ENCODE peak calls at places on chromosomes 4 and X, in seven cellular contexts. One of them, this sample, is unnamed.

GRCh38 chrX:39886282-39886681 is 211.5 kb downstream of the BCOR start:
- DNase-seq in trophoblast cell: no peak
- DNase-seq in H1: no peak
- DNase-seq in mesenchymal stem cell: no peak
- DNase-seq in neuronal stem cell: no peak
- DNase-seq in mesendoderm: no peak
- DNase-seq in IMR-90: no peak
- DNase-seq in this sample: no peak

GRCh38 chrX:93428497-93428896 is 244.9 kb downstream of the NAP1L3 start:
- DNase-seq in H1: no peak
- DNase-seq in mesenchymal stem cell: no peak
- DNase-seq in mesendoderm: no peak
- DNase-seq in neuronal stem cell: no peak
- DNase-seq in IMR-90: no peak
- DNase-seq in trophoblast cell: no peak
- DNase-seq in this sample: no peak

GRCh38 chr4:78022517-78022916 is 34.6 kb upstream of the FRAS1 start:
- DNase-seq in mesenchymal stem cell: no peak
- DNase-seq in neuronal stem cell: no peak
- DNase-seq in H1: no peak
- DNase-seq in mesendoderm: no peak
- DNase-seq in trophoblast cell: no peak
- DNase-seq in IMR-90: no peak
- DNase-seq in this sample: no peak

GRCh38 chrX:87805829-87806490 is 288.4 kb downstream of the KLHL4 start:
- DNase-seq in neuronal stem cell: no peak
- DNase-seq in trophoblast cell: no peak
- DNase-seq in mesendoderm: peak
- DNase-seq in IMR-90: no peak
- DNase-seq in mesenchymal stem cell: peak
- DNase-seq in H1: no peak
- DNase-seq in this sample: no peak

GRCh38 chr4:99979872-99980271 is 29.8 kb upstream of the H2AZ1 start:
- DNase-seq in mesenchymal stem cell: peak
- DNase-seq in IMR-90: peak
- DNase-seq in H1: no peak
- DNase-seq in trophoblast cell: no peak
- DNase-seq in mesendoderm: no peak
- DNase-seq in neuronal stem cell: no peak
- DNase-seq in this sample: no peak

GRCh38 chrX:13374364-13374763 is 54.5 kb upstream of the ATXN3L start:
- DNase-seq in H1: no peak
- DNase-seq in mesendoderm: no peak
- DNase-seq in mesenchymal stem cell: no peak
- DNase-seq in IMR-90: no peak
- DNase-seq in trophoblast cell: no peak
- DNase-seq in neuronal stem cell: no peak
- DNase-seq in this sample: no peak

GRCh38 chrX:14064632-14065432 is 35.1 kb upstream of the GEMIN8 start:
- DNase-seq in mesenchymal stem cell: peak
- DNase-seq in trophoblast cell: no peak
- DNase-seq in neuronal stem cell: no peak
- DNase-seq in H1: no peak
- DNase-seq in IMR-90: peak
- DNase-seq in mesendoderm: peak
- DNase-seq in this sample: no peak

GRCh38 chr4:188869581-188869980 is 730.3 kb downstream of the TRIML1 start:
- DNase-seq in mesenchymal stem cell: no peak
- DNase-seq in H1: no peak
- DNase-seq in neuronal stem cell: no peak
- DNase-seq in trophoblast cell: no peak
- DNase-seq in mesendoderm: no peak
- DNase-seq in IMR-90: peak
- DNase-seq in this sample: no peak

GRCh38 chrX:115226929-115227328 is 7.0 kb downstream of the LRCH2 start:
- DNase-seq in H1: no peak
- DNase-seq in mesendoderm: peak
- DNase-seq in mesenchymal stem cell: peak
- DNase-seq in IMR-90: peak
- DNase-seq in trophoblast cell: no peak
- DNase-seq in neuronal stem cell: peak
- DNase-seq in this sample: peak

GRCh38 chr4:16731776-16732380 is 166.6 kb downstream of the LDB2 start:
- DNase-seq in neuronal stem cell: no peak
- DNase-seq in H1: no peak
- DNase-seq in trophoblast cell: no peak
- DNase-seq in mesendoderm: peak
- DNase-seq in IMR-90: no peak
- DNase-seq in mesenchymal stem cell: no peak
- DNase-seq in this sample: no peak

GRCh38 chrX:68454476-68455150 is 21.3 kb upstream of the OPHN1 start:
- DNase-seq in trophoblast cell: no peak
- DNase-seq in mesenchymal stem cell: no peak
- DNase-seq in IMR-90: no peak
- DNase-seq in mesendoderm: peak
- DNase-seq in H1: no peak
- DNase-seq in neuronal stem cell: no peak
- DNase-seq in this sample: no peak

GRCh38 chrX:154030266-154030665 is 10.6 kb upstream of the IRAK1 start:
- DNase-seq in trophoblast cell: no peak
- DNase-seq in mesenchymal stem cell: no peak
- DNase-seq in IMR-90: no peak
- DNase-seq in mesendoderm: no peak
- DNase-seq in neuronal stem cell: no peak
- DNase-seq in H1: no peak
- DNase-seq in this sample: no peak

GRCh38 chr4:174041555-174042110 is 241.8 kb downstream of the FBXO8 start:
- DNase-seq in mesenchymal stem cell: no peak
- DNase-seq in H1: no peak
- DNase-seq in trophoblast cell: no peak
- DNase-seq in neuronal stem cell: peak
- DNase-seq in mesendoderm: no peak
- DNase-seq in IMR-90: no peak
- DNase-seq in this sample: no peak

GRCh38 chr4:27079056-27079455 is 218.4 kb downstream of the STIM2 start:
- DNase-seq in IMR-90: no peak
- DNase-seq in H1: no peak
- DNase-seq in neuronal stem cell: no peak
- DNase-seq in mesenchymal stem cell: no peak
- DNase-seq in mesendoderm: no peak
- DNase-seq in trophoblast cell: no peak
- DNase-seq in this sample: no peak

GRCh38 chr4:122827258-122827887 is 742 bp downstream of the FGF2 start:
- DNase-seq in IMR-90: peak
- DNase-seq in H1: no peak
- DNase-seq in mesenchymal stem cell: peak
- DNase-seq in neuronal stem cell: peak
- DNase-seq in mesendoderm: peak
- DNase-seq in trophoblast cell: no peak
- DNase-seq in this sample: no peak

GRCh38 chr4:53716011-53716410 is 124.7 kb upstream of the LNX1 start:
- DNase-seq in neuronal stem cell: no peak
- DNase-seq in IMR-90: peak
- DNase-seq in mesenchymal stem cell: peak
- DNase-seq in H1: no peak
- DNase-seq in trophoblast cell: no peak
- DNase-seq in mesendoderm: no peak
- DNase-seq in this sample: no peak

GRCh38 chr4:8117278-8117682 is 41.3 kb downstream of the ABLIM2 start:
- DNase-seq in mesendoderm: peak
- DNase-seq in mesenchymal stem cell: peak
- DNase-seq in trophoblast cell: no peak
- DNase-seq in IMR-90: peak
- DNase-seq in H1: peak
- DNase-seq in neuronal stem cell: no peak
- DNase-seq in this sample: peak

GRCh38 chr4:123352240-123352945 is 44.2 kb upstream of the SPRY1 start:
- DNase-seq in mesendoderm: no peak
- DNase-seq in mesenchymal stem cell: no peak
- DNase-seq in IMR-90: peak
- DNase-seq in trophoblast cell: no peak
- DNase-seq in neuronal stem cell: no peak
- DNase-seq in H1: no peak
- DNase-seq in this sample: no peak

GRCh38 chrX:150635952-150636351 is 57.2 kb upstream of the MTMR1 start:
- DNase-seq in neuronal stem cell: no peak
- DNase-seq in mesenchymal stem cell: peak
- DNase-seq in trophoblast cell: no peak
- DNase-seq in IMR-90: peak
- DNase-seq in mesendoderm: no peak
- DNase-seq in H1: no peak
- DNase-seq in this sample: no peak

GRCh38 chr4:89640620-89641366 is 196.2 kb downstream of the SNCA start:
- DNase-seq in mesenchymal stem cell: peak
- DNase-seq in H1: peak
- DNase-seq in mesendoderm: peak
- DNase-seq in neuronal stem cell: peak
- DNase-seq in trophoblast cell: peak
- DNase-seq in IMR-90: peak
- DNase-seq in this sample: peak

GRCh38 chr4:23114538-23114937 is 421.8 kb downstream of the GBA3 start:
- DNase-seq in mesendoderm: no peak
- DNase-seq in mesenchymal stem cell: no peak
- DNase-seq in H1: no peak
- DNase-seq in trophoblast cell: no peak
- DNase-seq in neuronal stem cell: no peak
- DNase-seq in IMR-90: no peak
- DNase-seq in this sample: no peak

GRCh38 chr4:52643846-52644245 is 15.3 kb downstream of the USP46 start:
- DNase-seq in neuronal stem cell: no peak
- DNase-seq in mesendoderm: no peak
- DNase-seq in trophoblast cell: no peak
- DNase-seq in IMR-90: peak
- DNase-seq in mesenchymal stem cell: peak
- DNase-seq in H1: no peak
- DNase-seq in this sample: no peak

GRCh38 chr4:174256277-174256713 is 27.2 kb downstream of the FBXO8 start:
- DNase-seq in neuronal stem cell: no peak
- DNase-seq in trophoblast cell: no peak
- DNase-seq in mesendoderm: no peak
- DNase-seq in H1: no peak
- DNase-seq in IMR-90: peak
- DNase-seq in mesenchymal stem cell: peak
- DNase-seq in this sample: no peak

GRCh38 chrX:71282514-71283408 is 674 bp upstream of the NONO start:
- DNase-seq in trophoblast cell: no peak
- DNase-seq in mesenchymal stem cell: no peak
- DNase-seq in mesendoderm: peak
- DNase-seq in neuronal stem cell: peak
- DNase-seq in H1: peak
- DNase-seq in IMR-90: peak
- DNase-seq in this sample: no peak

GRCh38 chr4:121696641-121697461 is at the start of gene ANXA5:
- DNase-seq in mesenchymal stem cell: peak
- DNase-seq in mesendoderm: peak
- DNase-seq in neuronal stem cell: peak
- DNase-seq in H1: peak
- DNase-seq in trophoblast cell: peak
- DNase-seq in IMR-90: peak
- DNase-seq in this sample: peak

GRCh38 chr4:76199664-76200211 is 13.9 kb downstream of the SCARB2 start:
- DNase-seq in neuronal stem cell: no peak
- DNase-seq in H1: no peak
- DNase-seq in mesenchymal stem cell: peak
- DNase-seq in mesendoderm: peak
- DNase-seq in trophoblast cell: no peak
- DNase-seq in IMR-90: peak
- DNase-seq in this sample: peak

GRCh38 chr4:147034372-147034771 is 88.7 kb upstream of the TTC29 start:
- DNase-seq in H1: no peak
- DNase-seq in mesenchymal stem cell: no peak
- DNase-seq in trophoblast cell: no peak
- DNase-seq in mesendoderm: no peak
- DNase-seq in neuronal stem cell: no peak
- DNase-seq in IMR-90: peak
- DNase-seq in this sample: no peak

GRCh38 chr4:60938621-60939020 is 261.5 kb upstream of the ADGRL3 start:
- DNase-seq in mesendoderm: peak
- DNase-seq in neuronal stem cell: no peak
- DNase-seq in mesenchymal stem cell: no peak
- DNase-seq in trophoblast cell: peak
- DNase-seq in H1: no peak
- DNase-seq in IMR-90: no peak
- DNase-seq in this sample: no peak

GRCh38 chr4:73599182-73599581 is 21.1 kb downstream of the RASSF6 start:
- DNase-seq in IMR-90: peak
- DNase-seq in neuronal stem cell: no peak
- DNase-seq in H1: peak
- DNase-seq in mesendoderm: peak
- DNase-seq in trophoblast cell: peak
- DNase-seq in mesenchymal stem cell: peak
- DNase-seq in this sample: peak

DNA sequence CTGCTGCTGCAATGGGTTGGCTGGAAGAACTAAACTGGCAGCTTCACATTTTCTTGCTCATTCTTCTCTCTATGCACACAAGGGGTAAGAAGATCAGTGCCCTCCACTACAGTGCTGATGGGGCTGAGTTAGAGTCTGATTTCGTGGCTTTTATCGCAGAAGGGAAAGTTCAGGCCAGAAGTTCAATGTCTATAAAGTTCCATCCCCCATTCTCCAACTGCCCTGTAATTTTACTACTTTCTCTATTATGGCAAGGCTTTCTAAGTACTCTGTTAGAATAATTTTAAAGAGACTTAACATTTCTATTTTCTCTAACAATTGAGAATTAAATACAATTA is 293.9 kb downstream of the BMPR1B start:
- DNase-seq in IMR-90: no peak
- DNase-seq in mesenchymal stem cell: no peak
- DNase-seq in trophoblast cell: no peak
- DNase-seq in mesendoderm: no peak
- DNase-seq in H1: no peak
- DNase-seq in neuronal stem cell: no peak
- DNase-seq in this sample: no peak
- H3K4me2 ChIP-seq in IMR-90: peak
- H3K4me2 ChIP-seq in mesenchymal stem cell: no peak
- H3K4me2 ChIP-seq in trophoblast cell: no peak
- H3K4me2 ChIP-seq in mesendoderm: no peak
- H3K4me2 ChIP-seq in H1: no peak
- H3K4me2 ChIP-seq in neuronal stem cell: no peak
- H3K4me2 ChIP-seq in this sample: no peak

GRCh38 chr4:105042451-105042850 is 104.2 kb upstream of the TET2 start:
- DNase-seq in trophoblast cell: no peak
- DNase-seq in mesendoderm: no peak
- DNase-seq in neuronal stem cell: no peak
- DNase-seq in H1: no peak
- DNase-seq in mesenchymal stem cell: no peak
- DNase-seq in IMR-90: no peak
- DNase-seq in this sample: no peak
- H4K8ac ChIP-seq in trophoblast cell: no peak
- H4K8ac ChIP-seq in mesendoderm: no peak
- H4K8ac ChIP-seq in neuronal stem cell: no peak
- H4K8ac ChIP-seq in H1: no peak
- H4K8ac ChIP-seq in mesenchymal stem cell: no peak
- H4K8ac ChIP-seq in IMR-90: no peak
- H4K8ac ChIP-seq in this sample: no peak

GRCh38 chrX:41558531-41558930 is 111.4 kb downstream of the NYX start:
- DNase-seq in IMR-90: peak
- DNase-seq in mesenchymal stem cell: peak
- DNase-seq in mesendoderm: no peak
- DNase-seq in H1: no peak
- DNase-seq in trophoblast cell: no peak
- DNase-seq in neuronal stem cell: no peak
- DNase-seq in this sample: no peak
- H3K4me2 ChIP-seq in IMR-90: no peak
- H3K4me2 ChIP-seq in mesenchymal stem cell: no peak
- H3K4me2 ChIP-seq in mesendoderm: no peak
- H3K4me2 ChIP-seq in H1: no peak
- H3K4me2 ChIP-seq in trophoblast cell: no peak
- H3K4me2 ChIP-seq in neuronal stem cell: no peak
- H3K4me2 ChIP-seq in this sample: no peak

GRCh38 chr4:18815081-18815778 is 793.7 kb upstream of the LCORL start:
- DNase-seq in mesendoderm: peak
- DNase-seq in mesenchymal stem cell: no peak
- DNase-seq in IMR-90: no peak
- DNase-seq in neuronal stem cell: no peak
- DNase-seq in trophoblast cell: no peak
- DNase-seq in H1: no peak
- DNase-seq in this sample: no peak
- H4K8ac ChIP-seq in mesendoderm: no peak
- H4K8ac ChIP-seq in mesenchymal stem cell: no peak
- H4K8ac ChIP-seq in IMR-90: no peak
- H4K8ac ChIP-seq in neuronal stem cell: no peak
- H4K8ac ChIP-seq in trophoblast cell: no peak
- H4K8ac ChIP-seq in H1: no peak
- H4K8ac ChIP-seq in this sample: no peak

This sample was measured in H9.